ENCODE peak calls at places on chromosomes 6 and 20, in six cellular contexts. G is aorta, R is body of pancreas, B is pancreas, Y is PC-3, E is GM23248. C is an unnamed sample. For H3K4me1, the result is how much of the 10 kb centered on the place peaks cover.

GRCh38 chr6:42520786-42521607 is 42.8 kb upstream of the UBR2 start:
- DNase-seq in G (no peak), R (no peak), B (no peak), Y (peak), E (peak), C (no peak)

GRCh38 chr20:4073852-4074741 is 58.7 kb upstream of the RNF24 start:
- DNase-seq in G (no peak), R (no peak), B (no peak), Y (no peak), E (peak), C (no peak)

GRCh38 chr6:140586426-140587061 is 1212.1 kb upstream of the CITED2 start:
- DNase-seq in G (no peak), R (no peak), B (no peak), Y (no peak), E (no peak), C (no peak)

GRCh38 chr6:11222385-11223277 is 9.8 kb downstream of the NEDD9 start:
- DNase-seq in G (no peak), R (no peak), B (no peak), Y (no peak), E (no peak), C (no peak)

GRCh38 chr6:20655317-20655716 is 121.1 kb downstream of the CDKAL1 start:
- DNase-seq in G (no peak), R (no peak), B (no peak), Y (peak), E (peak), C (no peak)

GRCh38 chr20:60087563-60088105 is 129.4 kb downstream of the CDH26 start:
- DNase-seq in G (no peak), R (no peak), B (no peak), Y (no peak), E (no peak), C (no peak)

GRCh38 chr20:11376998-11377397 is 540.7 kb upstream of the BTBD3 start:
- DNase-seq in G (no peak), R (no peak), B (no peak), Y (no peak), E (peak), C (no peak)

GRCh38 chr20:4684837-4685413 is 36.8 kb upstream of the PRND start:
- DNase-seq in G (no peak), R (no peak), B (no peak), Y (peak), E (peak), C (no peak)

GRCh38 chr6:44556046-44556445 is 168.5 kb downstream of the CDC5L start:
- DNase-seq in G (no peak), R (peak), B (no peak), Y (no peak), E (no peak), C (peak)

GRCh38 chr6:104161960-104162669 is 697.6 kb downstream of the HACE1 start:
- DNase-seq in G (no peak), R (no peak), B (no peak), Y (peak), E (peak), C (no peak)

GRCh38 chr6:169342655-169343054 is 89.0 kb upstream of the THBS2 start:
- DNase-seq in G (no peak), R (no peak), B (no peak), Y (peak), E (peak), C (no peak)

GRCh38 chr6:166780284-166780683 is 153.2 kb upstream of the RPS6KA2 start:
- DNase-seq in G (no peak), R (no peak), B (no peak), Y (no peak), E (no peak), C (no peak)

GRCh38 chr6:624979-625378 is 31.9 kb downstream of the HUS1B start:
- DNase-seq in G (no peak), R (no peak), B (no peak), Y (peak), E (peak), C (no peak)

GRCh38 chr20:4161447-4162251 is 146.3 kb upstream of the RNF24 start:
- DNase-seq in G (peak), R (peak), B (peak), Y (peak), E (no peak), C (peak)

GRCh38 chr6:14968056-14968643 is 277.7 kb upstream of the JARID2 start:
- DNase-seq in G (no peak), R (peak), B (no peak), Y (no peak), E (no peak), C (no peak)

GRCh38 chr20:40999841-41000240 is 28.8 kb upstream of the TOP1 start:
- DNase-seq in G (no peak), R (no peak), B (no peak), Y (no peak), E (no peak), C (no peak)
- H3K4me1 ChIP-seq in G (under half), R (under half), B (under half), Y (under half), E (under half), C (under half)

DNA sequence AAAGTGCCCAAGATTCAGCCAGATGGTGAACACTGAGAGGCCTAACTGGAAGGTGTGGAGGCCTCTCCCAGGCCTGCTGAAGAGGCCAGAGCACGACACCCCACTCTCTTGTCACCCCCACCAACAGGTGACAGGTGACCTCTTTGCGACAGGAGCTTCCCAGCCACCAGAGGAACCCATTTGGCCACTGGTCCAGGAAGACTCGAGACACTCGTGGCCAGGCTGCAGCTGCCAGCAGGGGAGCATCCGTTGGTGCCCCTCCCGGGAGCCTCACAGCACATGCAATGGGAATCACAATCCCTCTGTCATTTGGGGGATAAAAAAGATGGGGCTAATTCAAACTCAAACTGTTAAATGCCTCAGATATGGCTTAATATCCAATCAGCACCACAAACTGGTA is 163.4 kb downstream of the INSM1 start:
- DNase-seq in G (no peak), R (no peak), B (no peak), Y (no peak), E (no peak), C (no peak)
- H3K27ac ChIP-seq in G (no peak), R (no peak), B (no peak), Y (no peak), E (no peak), C (no peak)

DNA sequence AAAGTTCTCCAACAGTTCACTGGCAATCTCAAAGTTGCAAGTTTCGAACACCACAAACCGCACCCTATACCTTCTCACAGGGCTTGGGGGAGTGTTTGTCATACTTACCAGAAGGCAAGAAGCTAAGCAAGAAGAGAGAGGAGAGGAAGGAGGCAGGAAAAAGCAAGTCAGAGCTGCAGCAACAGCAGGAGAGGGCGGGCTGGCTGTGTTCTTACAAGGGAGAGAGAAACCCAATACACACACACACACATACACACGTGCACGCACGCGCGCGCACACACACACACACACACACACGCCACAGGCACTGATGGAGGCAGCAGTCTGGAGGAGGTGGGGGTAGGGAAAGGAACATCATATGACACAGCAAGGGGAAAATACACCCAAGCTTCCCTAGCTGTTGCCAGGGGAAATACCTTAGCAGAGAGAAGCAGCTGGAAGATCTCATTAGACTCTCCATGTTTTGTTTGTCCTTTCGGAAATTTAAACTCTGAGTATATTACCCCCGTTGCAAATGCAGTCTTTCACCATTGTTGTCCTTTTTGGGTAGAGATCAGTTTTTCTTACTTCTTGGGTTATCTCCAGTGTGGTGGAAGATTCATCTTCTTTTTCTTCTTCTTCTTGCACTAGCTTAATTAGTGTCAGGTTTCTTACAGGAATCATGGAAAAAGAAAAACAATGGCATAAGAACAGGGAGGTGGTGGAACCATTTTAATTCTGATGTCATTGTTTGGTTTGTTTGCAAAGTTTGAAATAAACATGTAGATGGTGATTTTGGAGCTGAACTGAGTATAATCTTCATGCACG is at the start of gene TXLNB:
- DNase-seq in G (peak), R (peak), B (no peak), Y (no peak), E (peak), C (peak)
- H3K4me3 ChIP-seq in G (no peak), R (no peak), B (no peak), Y (no peak), E (peak), C (no peak)

DNA sequence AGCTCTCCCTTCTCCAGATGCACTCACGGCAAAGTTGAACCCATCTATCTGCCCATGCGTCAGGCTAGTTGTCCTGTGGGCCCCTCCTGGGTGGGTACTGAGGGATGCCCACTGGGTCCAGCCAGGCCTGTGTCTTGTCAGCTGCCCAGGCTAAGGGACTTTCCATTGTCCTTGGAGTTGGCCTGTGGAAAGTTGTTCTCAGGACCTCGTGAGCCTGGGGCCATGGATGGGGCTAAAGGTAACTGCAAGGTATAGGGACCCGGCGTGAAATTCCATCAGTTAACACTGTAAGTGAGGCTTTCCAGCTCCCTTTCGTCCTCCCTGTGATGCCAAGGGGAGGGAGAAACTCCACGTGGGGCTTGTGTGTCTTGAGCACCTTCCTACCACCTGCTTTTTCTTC is 126.5 kb downstream of the CEBPB start:
- DNase-seq in G (no peak), R (no peak), B (no peak), Y (no peak), E (no peak), C (no peak)
- H3K4me1 ChIP-seq in G (under half), R (under half), B (under half), Y (under half), E (under half), C (under half)